ENCODE peak calls at places on chromosomes 1 and 21, in seven cellular contexts. Q is ovary, R is fibroblast of villous mesenchyme, S is AG09319, L is left ventricle myocardium inferior, J is cardiac muscle cell, I is WERI-Rb-1. B is an unnamed sample.

GRCh38 chr21:42520628-42521253 is 7.1 kb downstream of the SLC37A1 start:
- DNase-seq in S (no peak), Q (no peak), I (no peak), L (no peak), J (no peak), R (no peak), B (no peak)

GRCh38 chr1:174407705-174408104 is 40.1 kb upstream of the GPR52 start:
- DNase-seq in Q (no peak), S (peak), R (no peak), L (no peak), I (no peak), J (no peak), B (peak)

GRCh38 chr1:152739841-152740240 is 18.0 kb upstream of the KPRP start:
- DNase-seq in S (no peak), I (no peak), Q (no peak), R (no peak), L (no peak), J (no peak), B (peak)

GRCh38 chr1:17259233-17259873 is 10.5 kb downstream of the PADI3 start:
- DNase-seq in S (no peak), I (peak), J (no peak), Q (no peak), R (peak), L (no peak), B (peak)

GRCh38 chr1:227127891-227128290 is 187.8 kb downstream of the COQ8A start:
- DNase-seq in Q (no peak), R (no peak), I (no peak), J (no peak), L (no peak), S (no peak), B (no peak)

GRCh38 chr1:154552036-154552435 is 6.4 kb downstream of the UBE2Q1 start:
- DNase-seq in S (no peak), R (no peak), I (no peak), Q (no peak), L (no peak), J (no peak), B (no peak)

GRCh38 chr1:226495716-226496115 is 52.8 kb upstream of the STUM start:
- DNase-seq in I (no peak), J (no peak), S (no peak), R (no peak), Q (no peak), L (no peak), B (no peak)

GRCh38 chr1:215599418-215599817 is 32.3 kb downstream of the KCTD3 start:
- DNase-seq in S (no peak), R (peak), I (no peak), Q (no peak), J (peak), L (no peak), B (peak)

GRCh38 chr1:159646687-159647086 is 59.1 kb downstream of the APCS start:
- DNase-seq in L (no peak), S (no peak), J (no peak), I (no peak), Q (no peak), R (no peak), B (no peak)

GRCh38 chr1:156750932-156751723 is at the start of gene HDGF:
- DNase-seq in I (peak), L (peak), J (peak), S (no peak), Q (peak), R (peak), B (peak)

GRCh38 chr1:15352122-15352957 is 57.3 kb upstream of the EFHD2 start:
- DNase-seq in J (no peak), R (peak), L (no peak), I (no peak), Q (no peak), S (no peak), B (peak)

GRCh38 chr1:84758968-84759491 is 68.8 kb upstream of the SSX2IP start:
- DNase-seq in L (no peak), I (no peak), R (peak), J (no peak), S (no peak), Q (no peak), B (peak)

GRCh38 chr1:45792744-45793143 is 10.7 kb upstream of the MAST2 start:
- DNase-seq in L (no peak), S (no peak), R (no peak), Q (no peak), I (no peak), J (no peak), B (no peak)

DNA sequence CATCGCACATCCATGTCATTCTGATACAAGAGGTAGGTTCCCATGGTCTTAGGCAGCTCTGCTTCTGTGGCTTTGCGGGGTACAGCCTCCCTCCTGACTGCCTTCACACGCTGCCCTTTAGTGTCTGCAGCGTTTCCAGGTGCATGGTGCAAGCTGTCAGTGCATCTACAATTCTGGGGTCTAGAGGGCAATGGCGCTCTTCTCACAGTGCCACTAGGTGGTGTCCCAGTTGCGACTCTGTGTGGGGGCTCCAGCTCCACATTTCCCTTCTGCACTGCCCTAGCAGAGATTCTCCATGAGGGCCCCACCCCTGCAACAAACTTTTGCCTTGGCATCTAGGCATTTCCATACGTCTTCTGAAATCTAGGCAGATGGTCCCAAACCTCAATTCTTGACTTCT is 138.2 kb upstream of the BRINP3 start:
- DNase-seq in S (no peak), J (no peak), R (no peak), Q (no peak), L (no peak), I (no peak), B (no peak)
- TF ChIP-seq CTCF in S (no peak), J (no peak), R (no peak), Q (no peak), L (no peak), I (peak), B (no peak)

GRCh38 chr1:221979461-221980032 is 237.7 kb upstream of the DUSP10 start:
- DNase-seq in Q (no peak), J (no peak), I (no peak), S (no peak), L (no peak), R (no peak), B (no peak)
- TF ChIP-seq CTCF in Q (no peak), J (peak), I (no peak), S (no peak), L (peak), R (peak), B (no peak)

GRCh38 chr1:109628540-109629321 is 9.1 kb downstream of the AMPD2 start:
- DNase-seq in I (no peak), R (no peak), S (no peak), Q (no peak), L (no peak), J (no peak), B (no peak)
- TF ChIP-seq CTCF in I (no peak), R (no peak), S (no peak), Q (no peak), L (no peak), J (no peak), B (no peak)

DNA sequence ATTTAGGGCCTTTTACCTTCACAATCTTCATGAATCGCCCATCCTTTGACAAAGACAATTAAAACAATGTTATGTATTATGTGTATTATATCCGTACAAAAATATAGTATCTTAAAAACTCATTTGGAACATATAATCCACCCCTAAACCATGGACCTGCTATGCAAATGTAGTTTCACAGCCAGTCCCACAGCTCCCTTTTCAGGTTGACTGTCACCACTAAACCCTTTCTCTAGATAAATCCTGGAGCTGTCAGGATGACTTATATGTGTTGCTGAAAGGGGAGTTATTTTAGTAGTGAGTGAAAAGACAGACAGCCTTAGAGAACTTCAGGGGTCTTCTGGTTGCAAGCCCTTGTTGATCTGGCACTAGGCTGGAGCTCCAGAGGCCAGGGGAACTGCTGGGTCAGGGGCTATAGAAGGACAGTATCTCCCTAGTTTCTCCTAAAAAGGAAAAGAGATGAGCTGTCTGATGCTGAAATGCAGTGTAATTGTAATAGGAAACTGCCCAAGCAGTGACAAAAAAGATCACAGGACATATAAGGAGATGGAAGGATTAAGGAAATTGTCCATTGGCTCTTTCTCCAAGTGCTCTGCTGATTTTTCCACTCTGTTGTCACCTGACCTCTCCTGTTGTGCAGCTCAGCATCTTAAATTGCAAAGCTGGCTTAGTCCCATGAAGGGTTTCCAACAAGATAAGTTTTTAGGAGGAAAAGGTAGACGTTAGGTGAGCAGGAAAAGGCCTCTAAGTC is 127.7 kb downstream of the S1PR1 start:
- DNase-seq in J (peak), S (no peak), L (no peak), R (peak), Q (no peak), I (no peak), B (no peak)
- TF ChIP-seq CTCF in J (no peak), S (no peak), L (no peak), R (no peak), Q (no peak), I (no peak), B (no peak)

GRCh38 chr1:6438047-6438525 is 13.5 kb downstream of the ESPN start:
- DNase-seq in R (peak), S (peak), L (peak), Q (peak), I (peak), J (peak), B (no peak)
- TF ChIP-seq CTCF in R (peak), S (peak), L (peak), Q (peak), I (peak), J (peak), B (peak)

DNA sequence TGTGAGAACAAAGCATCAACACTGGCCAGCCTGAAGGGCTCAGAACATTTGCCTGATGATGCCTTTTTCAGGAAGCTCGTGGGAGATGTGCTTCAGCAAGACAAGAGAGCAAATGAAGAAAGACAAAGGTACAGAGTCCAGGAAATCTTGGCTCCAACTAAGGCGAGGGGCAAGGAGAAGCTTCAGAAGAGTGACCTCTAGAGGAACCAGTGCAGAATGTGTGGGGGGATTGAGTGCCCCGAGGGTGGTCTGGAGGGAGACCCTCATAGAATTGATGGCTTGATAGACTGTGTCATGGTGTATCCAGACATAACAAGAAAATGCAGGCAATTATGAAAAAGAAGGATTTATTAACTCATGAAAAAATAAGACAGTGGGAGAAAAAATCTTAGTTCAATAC is 15.3 kb upstream of the NLRP3 start:
- DNase-seq in J (no peak), R (no peak), I (no peak), L (no peak), S (no peak), Q (no peak), B (no peak)
- TF ChIP-seq CTCF in J (no peak), R (no peak), I (peak), L (no peak), S (no peak), Q (no peak), B (no peak)

GRCh38 chr1:26695417-26696190 is at the start of gene ARID1A:
- DNase-seq in Q (peak), S (peak), I (peak), J (peak), L (peak), R (peak), B (peak)
- TF ChIP-seq CTCF in Q (peak), S (no peak), I (no peak), J (no peak), L (peak), R (peak), B (peak)

GRCh38 chr1:169133801-169134558 is 27.5 kb downstream of the ATP1B1 start:
- DNase-seq in J (no peak), L (no peak), Q (no peak), S (no peak), R (no peak), I (no peak), B (peak)
- TF ChIP-seq CTCF in J (peak), L (peak), Q (no peak), S (peak), R (peak), I (no peak), B (peak)

DNA sequence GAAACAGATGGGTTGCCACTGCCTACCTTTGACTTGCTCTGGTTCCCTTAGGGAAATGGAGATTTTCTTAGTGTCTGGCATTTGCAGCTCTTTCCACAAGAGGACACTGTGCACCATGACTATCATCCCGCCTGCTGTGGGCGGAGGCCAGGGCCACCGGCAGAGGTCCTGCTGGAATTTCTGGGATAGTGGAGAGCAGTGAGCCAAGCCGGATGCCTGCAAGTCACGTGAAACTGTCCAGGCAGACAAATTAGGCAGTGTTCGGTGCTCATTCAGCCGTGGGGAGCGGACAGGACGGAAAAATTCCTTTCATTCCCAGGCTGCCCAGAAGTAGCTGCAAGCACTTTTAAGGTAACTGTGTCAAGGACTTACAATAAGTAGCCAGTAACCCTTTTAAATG is 43.4 kb downstream of the IGSF5 start:
- DNase-seq in L (peak), J (peak), R (peak), S (no peak), Q (peak), I (peak), B (peak)
- TF ChIP-seq CTCF in L (peak), J (peak), R (peak), S (peak), Q (peak), I (peak), B (peak)

GRCh38 chr1:3775498-3776230 is 3.1 kb downstream of the SMIM1 start:
- DNase-seq in S (peak), J (peak), I (peak), R (peak), Q (peak), L (peak), B (peak)
- TF ChIP-seq CTCF in S (no peak), J (peak), I (peak), R (peak), Q (no peak), L (no peak), B (no peak)